ENCODE peak calls at places on chromosomes 4 and X, in five cellular contexts. K is HCT116, Z is SK-N-SH, R is OCI-LY7, P is GM23338. G is an unnamed sample.

GRCh38 chr4:136526517-136526916 is 1005.8 kb downstream of the PCDH18 start:
- DNase-seq in R (no peak), P (no peak), Z (no peak), K (no peak), G (no peak)

GRCh38 chr4:24141836-24142235 is 252.0 kb upstream of the PPARGC1A start:
- DNase-seq in P (no peak), Z (no peak), K (no peak), R (no peak), G (no peak)

GRCh38 chrX:129522184-129523059 is 868 bp downstream of the SMARCA1 start:
- DNase-seq in Z (peak; percentile 78), K (peak; percentile 16), R (no peak), P (peak; percentile 76), G (peak; percentile 80)

GRCh38 chr4:128516568-128516967 is 229.0 kb upstream of the PGRMC2 start:
- DNase-seq in K (no peak), R (no peak), Z (no peak), P (no peak), G (no peak)

GRCh38 chr4:149555146-149555545 is 260.5 kb downstream of the IQCM start:
- DNase-seq in K (no peak), P (no peak), R (no peak), Z (no peak), G (no peak)

GRCh38 chrX:118595501-118596042 is 100.0 kb downstream of the DOCK11 start:
- DNase-seq in P (no peak), R (no peak), K (no peak), Z (no peak), G (no peak)

GRCh38 chr4:69832326-69833030 is 27.5 kb downstream of the SULT1E1 start:
- DNase-seq in P (no peak), R (no peak), K (no peak), Z (no peak), G (no peak)

GRCh38 chr4:82839624-82840023 is 41.0 kb upstream of the SCD5 start:
- DNase-seq in K (no peak), R (no peak), P (no peak), Z (no peak), G (no peak)

GRCh38 chr4:145417348-145418130 is 64.1 kb upstream of the SMAD1 start:
- DNase-seq in K (no peak), Z (no peak), P (no peak), R (no peak), G (no peak)

GRCh38 chrX:115030635-115031034 is 13.2 kb upstream of the IL13RA2 start:
- DNase-seq in Z (no peak), K (no peak), R (no peak), P (no peak), G (no peak)

GRCh38 chr4:2537011-2537830 is 774 bp downstream of the FAM193A start:
- DNase-seq in K (no peak), Z (peak; percentile 75), R (peak; percentile 60), P (peak; percentile 71), G (no peak)

GRCh38 chr4:185504098-185505047 is 30.9 kb downstream of the PDLIM3 start:
- DNase-seq in K (peak; percentile 74), R (no peak), P (no peak), Z (no peak), G (no peak)

GRCh38 chr4:55851885-55852284 is 1.6 kb upstream of the EXOC1 start:
- DNase-seq in K (no peak), P (no peak), R (no peak), Z (no peak), G (no peak)

GRCh38 chr4:40335508-40335860 is 351 bp downstream of the CHRNA9 start:
- DNase-seq in R (no peak), K (no peak), Z (no peak), P (no peak), G (no peak)

GRCh38 chr4:3521621-3522325 is 10.4 kb downstream of the LRPAP1 start:
- DNase-seq in K (no peak), P (no peak), Z (no peak), R (no peak), G (no peak)

GRCh38 chrX:9785944-9786741 is at the start of gene SHROOM2:
- DNase-seq in R (no peak), P (peak; percentile 52), K (no peak), Z (peak; percentile 72), G (peak; percentile 73)

GRCh38 chrX:106035064-106035463 is 3.5 kb downstream of the SERPINA7 start:
- DNase-seq in P (peak; percentile 14), R (peak; percentile 0), Z (no peak), K (peak; percentile 8), G (peak; percentile 25)

GRCh38 chr4:107380836-107381438 is 339.1 kb downstream of the PAPSS1 start:
- DNase-seq in K (no peak), R (no peak), P (peak; percentile 21), Z (no peak), G (no peak)

GRCh38 chrX:69285401-69285871 is 120.2 kb upstream of the PJA1 start:
- DNase-seq in R (no peak), K (no peak), P (no peak), Z (peak; percentile 32), G (peak; percentile 35)

GRCh38 chrX:129678176-129678880 is 23.6 kb upstream of the APLN start:
- DNase-seq in Z (peak; percentile 62), P (peak; percentile 32), R (no peak), K (no peak), G (peak; percentile 23)

GRCh38 chr4:80492761-80493160 is 157.2 kb downstream of the CFAP299 start:
- DNase-seq in R (peak; percentile 27), P (no peak), K (no peak), Z (no peak), G (no peak)

GRCh38 chr4:159191989-159192388 is 89.1 kb downstream of the RAPGEF2 start:
- DNase-seq in R (peak; percentile 25), Z (no peak), K (peak; percentile 51), P (peak; percentile 92), G (peak; percentile 70)

GRCh38 chrX:125205918-125206665 is 113.6 kb upstream of the TEX13C start:
- DNase-seq in K (no peak), R (no peak), Z (peak; percentile 5), P (peak; percentile 64), G (peak; percentile 59)

GRCh38 chr4:84944952-84945351 is 21.5 kb downstream of the WDFY3 start:
- DNase-seq in K (no peak), R (no peak), Z (no peak), P (no peak), G (no peak)

GRCh38 chrX:1529756-1530155 is 7.2 kb downstream of the P2RY8 start:
- DNase-seq in Z (no peak), R (no peak), K (no peak), P (no peak), G (no peak)

GRCh38 chr4:107647591-107647990 is 72.4 kb downstream of the PAPSS1 start:
- DNase-seq in Z (no peak), K (no peak), R (no peak), P (no peak), G (no peak)

GRCh38 chrX:39204349-39204748 is 403.1 kb downstream of the MID1IP1 start:
- DNase-seq in P (no peak), Z (no peak), R (no peak), K (no peak), G (no peak)

GRCh38 chrX:101191217-101191750 is 28.3 kb upstream of the DRP2 start:
- DNase-seq in Z (peak; percentile 14), P (peak; percentile 64), K (no peak), R (no peak), G (peak; percentile 77)

GRCh38 chr4:38069271-38069760 is 109.1 kb downstream of the PTTG2 start:
- DNase-seq in K (no peak), P (peak; percentile 87), Z (peak; percentile 53), R (peak; percentile 23), G (peak; percentile 74)

GRCh38 chr4:3462790-3463415 is at the start of gene DOK7:
- DNase-seq in P (peak; percentile 63), K (no peak), Z (peak; percentile 72), R (no peak), G (peak; percentile 71)

GRCh38 chr4:188161167-188161566 is 21.9 kb downstream of the TRIML1 start:
- DNase-seq in P (no peak), Z (peak; percentile 38), K (no peak), R (no peak), G (no peak)

GRCh38 chr4:183554878-183555585 is 50.2 kb downstream of the ING2 start:
- DNase-seq in Z (no peak), K (no peak), R (no peak), P (no peak), G (no peak)

GRCh38 chrX:72105436-72105835 is 26.3 kb downstream of the RTL5 start:
- DNase-seq in K (no peak), R (no peak), P (no peak), Z (no peak), G (no peak)
- TF ChIP-seq EZH2phosphoT487 in K (no peak), R (no peak), P (no peak), Z (no peak), G (no peak)

DNA sequence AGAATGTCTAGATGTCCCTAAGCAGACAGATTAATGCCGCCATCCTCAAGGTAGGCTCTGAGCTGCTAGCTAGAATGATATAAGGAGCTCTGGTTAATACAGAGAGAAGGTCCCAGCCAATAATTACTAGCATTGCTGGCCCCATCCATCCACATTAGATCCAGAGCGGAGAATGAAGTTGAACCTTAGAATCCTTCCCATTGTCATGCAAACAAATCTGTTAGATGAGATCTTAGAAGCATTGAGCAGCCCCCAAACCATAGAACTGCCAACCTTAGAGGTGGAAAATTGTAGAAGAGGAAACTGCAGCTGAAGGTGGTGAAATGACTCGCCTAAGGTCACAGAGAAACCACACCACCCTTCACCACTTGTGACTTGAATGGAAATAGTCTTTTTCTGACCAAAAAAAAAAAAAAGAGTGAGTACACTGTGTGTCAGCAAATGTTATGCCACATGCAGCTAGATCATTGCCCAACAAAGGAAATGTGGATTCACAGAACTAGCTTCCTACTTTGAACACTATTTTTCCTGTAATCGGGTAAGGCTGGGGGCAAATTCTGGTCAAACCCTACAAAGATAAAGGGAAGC is 162.1 kb downstream of the SMIM20 start:
- DNase-seq in K (no peak), R (no peak), Z (no peak), P (no peak), G (no peak)
- H3K4me3 ChIP-seq in K (no peak overlapping the region), R (no peak overlapping the region), Z (no peak overlapping the region), P (no peak overlapping the region), G (no peak overlapping the region)

DNA sequence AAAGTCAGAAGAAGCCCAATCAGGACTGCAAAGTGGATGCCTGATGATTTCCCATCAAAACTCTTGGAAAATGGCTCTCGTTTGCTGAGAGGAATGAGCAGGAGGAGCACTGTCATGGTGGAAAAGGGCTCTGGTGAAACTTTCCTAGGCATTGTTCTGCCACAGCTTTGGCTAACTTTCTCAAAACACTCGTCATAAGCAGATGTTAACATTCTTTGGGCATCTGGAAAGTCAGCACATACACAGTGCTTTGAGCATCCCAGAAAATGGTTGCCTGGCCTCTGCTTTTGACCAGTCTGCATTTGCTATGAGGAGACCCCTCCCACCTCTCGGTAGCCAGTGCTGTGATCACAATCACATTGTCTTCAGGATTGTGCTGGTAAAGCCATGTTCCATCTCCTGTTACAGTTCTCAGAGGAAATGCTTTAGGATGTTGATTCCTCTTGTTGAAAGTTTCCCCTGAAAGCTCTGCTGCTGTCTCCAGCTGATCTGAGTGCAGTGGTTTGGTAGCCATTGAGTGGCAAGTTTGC is 25.2 kb upstream of the TBC1D14 start:
- DNase-seq in Z (no peak), R (no peak), P (peak; percentile 66), K (no peak), G (peak; percentile 57)
- H3K4me2 ChIP-seq in Z (no peak overlapping the region), R (no peak overlapping the region), P (no peak overlapping the region), K (no peak overlapping the region), G (no peak overlapping the region)

DNA sequence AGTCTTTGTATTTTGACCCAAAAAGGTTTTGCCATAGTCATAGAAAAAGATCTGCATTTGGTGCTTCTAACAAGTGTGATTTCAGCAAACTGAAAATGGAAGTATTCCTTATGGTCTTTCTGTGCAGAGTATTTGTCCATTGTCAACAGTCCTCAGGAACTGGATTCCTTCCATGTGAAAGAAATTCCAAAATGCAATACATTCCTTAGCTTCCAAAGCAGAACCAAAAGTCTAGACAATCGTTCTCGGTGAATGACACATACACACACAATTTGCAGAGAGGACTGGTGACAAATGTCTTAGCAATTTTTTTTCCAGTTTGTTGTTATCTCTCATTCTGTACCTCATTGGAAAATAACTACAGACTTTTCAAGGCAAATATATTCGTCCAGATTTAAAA is 562.2 kb upstream of the SLIT2 start:
- DNase-seq in K (no peak), R (no peak), Z (no peak), P (no peak), G (no peak)
- TF ChIP-seq EZH2phosphoT487 in K (no peak), R (no peak), Z (no peak), P (no peak), G (no peak)